ENCODE peak calls at places on chromosomes 12 and 14, in five cellular contexts. C is psoas muscle; U is CD8-positive, alpha-beta memory T cell; Y is lower lobe of right lung; R is Peyer's patch. N is an unnamed sample.

GRCh38 chr12:110073049-110073831 is 24.9 kb upstream of the C12orf76 start:
- DNase-seq in C (peak; percentile 64), U (no peak), Y (peak; percentile 59), R (peak; percentile 46), N (no peak)

GRCh38 chr14:68018598-68018997 is 199.0 kb downstream of the RAD51B start:
- DNase-seq in C (no peak), U (no peak), Y (no peak), R (no peak), N (no peak)

GRCh38 chr14:74438351-74438915 is 12.4 kb upstream of the SYNDIG1L start:
- DNase-seq in C (no peak), U (no peak), Y (no peak), R (no peak), N (no peak)

GRCh38 chr12:91185437-91185836 is 2.8 kb upstream of the DCN start:
- DNase-seq in C (no peak), U (no peak), Y (no peak), R (no peak), N (no peak)

GRCh38 chr12:109111775-109112491 is 4.5 kb upstream of the ACACB start:
- DNase-seq in C (peak; percentile 80), U (peak; percentile 19), Y (peak; percentile 68), R (peak; percentile 78), N (peak; percentile 33)

GRCh38 chr12:75709474-75709873 is 198.1 kb upstream of the KRR1 start:
- DNase-seq in C (no peak), U (no peak), Y (no peak), R (no peak), N (no peak)

GRCh38 chr12:110669193-110669502 is 19.8 kb downstream of the HVCN1 start:
- DNase-seq in C (no peak), U (no peak), Y (no peak), R (no peak), N (no peak)

GRCh38 chr12:80015660-80016059 is 80.8 kb upstream of the PPP1R12A start:
- DNase-seq in C (no peak), U (no peak), Y (no peak), R (no peak), N (no peak)

GRCh38 chr12:98582093-98582492 is 11.4 kb upstream of the SLC25A3 start:
- DNase-seq in C (no peak), U (no peak), Y (no peak), R (no peak), N (no peak)

GRCh38 chr12:45615268-45615667 is 114.2 kb upstream of the ARID2 start:
- DNase-seq in C (no peak), U (no peak), Y (no peak), R (no peak), N (peak; percentile 63)

GRCh38 chr12:107402041-107403022 is 283.3 kb upstream of the PWP1 start:
- DNase-seq in C (no peak), U (peak; percentile 36), Y (no peak), R (peak; percentile 62), N (peak; percentile 38)

GRCh38 chr12:49655595-49656236 is 32.4 kb downstream of the PRPF40B start:
- DNase-seq in C (no peak), U (no peak), Y (no peak), R (no peak), N (no peak)

GRCh38 chr12:49649892-49650291 is 26.5 kb downstream of the PRPF40B start:
- DNase-seq in C (no peak), U (no peak), Y (no peak), R (no peak), N (no peak)

GRCh38 chr12:49651855-49652254 is 28.5 kb downstream of the PRPF40B start:
- DNase-seq in C (no peak), U (no peak), Y (no peak), R (no peak), N (no peak)

GRCh38 chr12:49649445-49649844 is 26.1 kb downstream of the PRPF40B start:
- DNase-seq in C (no peak), U (no peak), Y (no peak), R (no peak), N (no peak)

GRCh38 chr12:49652921-49653520 is 29.7 kb downstream of the PRPF40B start:
- DNase-seq in C (no peak), U (no peak), Y (no peak), R (no peak), N (no peak)
- H3K36me3 ChIP-seq in C (peaks cover 53% of the 10 kb centered on the region), U (peaks cover 37% of the 10 kb centered on the region), Y (peaks cover 94% of the 10 kb centered on the region), R (peaks cover 67% of the 10 kb centered on the region), N (peaks cover 52% of the 10 kb centered on the region)

GRCh38 chr14:103634156-103634555 is 5.1 kb downstream of the KLC1 start:
- DNase-seq in C (no peak), U (no peak), Y (no peak), R (no peak), N (no peak)
- H3K27ac ChIP-seq in C (peak overlapping the region; percentile 24), U (no peak overlapping the region), Y (no peak overlapping the region), R (no peak overlapping the region), N (no peak overlapping the region)

GRCh38 chr14:21525571-21525970 is 575 bp downstream of the SALL2 start:
- DNase-seq in C (no peak), U (no peak), Y (no peak), R (no peak), N (no peak)
- H3K36me3 ChIP-seq in C (no peaks in the 10 kb centered on the region), U (no peaks in the 10 kb centered on the region), Y (no peaks in the 10 kb centered on the region), R (no peaks in the 10 kb centered on the region), N (no peaks in the 10 kb centered on the region)

GRCh38 chr12:27988594-27989233 is 16.2 kb upstream of the PTHLH start:
- DNase-seq in C (no peak), U (no peak), Y (no peak), R (no peak), N (no peak)
- H3K27ac ChIP-seq in C (no peak overlapping the region), U (no peak overlapping the region), Y (no peak overlapping the region), R (no peak overlapping the region), N (no peak overlapping the region)

GRCh38 chr12:26961803-26962202 is 23.5 kb downstream of the FGFR1OP2 start:
- DNase-seq in C (no peak), U (no peak), Y (no peak), R (no peak), N (no peak)
- H3K36me3 ChIP-seq in C (peaks cover 83% of the 10 kb centered on the region), U (peaks cover 25% of the 10 kb centered on the region), Y (peaks cover 91% of the 10 kb centered on the region), R (peaks cover 72% of the 10 kb centered on the region), N (peaks cover 61% of the 10 kb centered on the region)

DNA sequence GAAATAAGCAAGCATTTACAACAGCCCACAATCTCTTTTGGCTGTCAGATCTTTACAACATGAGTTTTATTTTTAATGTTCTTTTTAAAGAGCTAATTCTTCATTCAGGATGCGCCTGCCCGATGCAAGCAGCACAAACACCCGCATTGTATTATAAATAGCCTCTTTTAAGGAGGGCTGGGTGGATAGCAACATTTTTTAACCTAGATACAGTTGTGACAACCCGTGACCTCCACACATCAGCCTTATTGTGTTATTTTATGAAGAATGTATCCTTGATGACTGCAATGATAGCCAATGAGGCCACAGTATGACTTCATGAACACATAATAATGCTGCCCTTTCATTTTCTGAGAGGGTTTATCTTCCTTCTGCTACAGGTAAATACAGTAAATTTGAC is 173.7 kb downstream of the FOXN3 start:
- DNase-seq in C (no peak), U (no peak), Y (no peak), R (no peak), N (no peak)
- H3K27ac ChIP-seq in C (no peak overlapping the region), U (no peak overlapping the region), Y (no peak overlapping the region), R (no peak overlapping the region), N (no peak overlapping the region)

N was measured in SJSA1.